ENCODE peak calls at places on chromosomes 3 and 15, in five cellular contexts. O is K562, E is IMR-90, Q is H1, R is HepG2. W is an unnamed sample.

GRCh38 chr3:56494679-56495322 is 26.5 kb upstream of the ERC2 start:
- DNase-seq in O (peak), E (peak), Q (peak), R (peak), W (peak)

GRCh38 chr15:95120595-95120994 is 889.2 kb downstream of the MCTP2 start:
- DNase-seq in O (no peak), E (no peak), Q (no peak), R (no peak), W (no peak)

GRCh38 chr15:25450163-25450562 is 11.3 kb upstream of the UBE3A start:
- DNase-seq in O (no peak), E (no peak), Q (no peak), R (no peak), W (no peak)

GRCh38 chr15:75861750-75862402 is 18.6 kb downstream of the UBE2Q2 start:
- DNase-seq in O (no peak), E (peak), Q (no peak), R (no peak), W (no peak)

GRCh38 chr3:62562596-62562995 is 189.2 kb upstream of the FEZF2 start:
- DNase-seq in O (no peak), E (peak), Q (no peak), R (no peak), W (no peak)

GRCh38 chr15:29822100-29822684 is at the start of gene TJP1:
- DNase-seq in O (peak), E (peak), Q (no peak), R (peak), W (peak)

GRCh38 chr15:95292790-95293450 is 1037.6 kb upstream of the NR2F2 start:
- DNase-seq in O (no peak), E (no peak), Q (no peak), R (no peak), W (no peak)

GRCh38 chr15:48395532-48396011 is 64.3 kb downstream of the DUT start:
- DNase-seq in O (no peak), E (peak), Q (no peak), R (no peak), W (no peak)

GRCh38 chr15:55003900-55004879 is 192.6 kb downstream of the RSL24D1 start:
- DNase-seq in O (no peak), E (no peak), Q (no peak), R (no peak), W (peak)

GRCh38 chr3:15204005-15204404 is 2.0 kb upstream of the CAPN7 start:
- DNase-seq in O (peak), E (peak), Q (no peak), R (peak), W (peak)

GRCh38 chr3:48084170-48084569 is 68.0 kb upstream of the MAP4 start:
- DNase-seq in O (no peak), E (no peak), Q (no peak), R (no peak), W (no peak)

GRCh38 chr15:31551323-31551722 is 224.7 kb downstream of the KLF13 start:
- DNase-seq in O (no peak), E (no peak), Q (no peak), R (no peak), W (no peak)
- TF ChIP-seq MAFK in O (no peak), E (no peak), Q (no peak), R (no peak), W (no peak)

DNA sequence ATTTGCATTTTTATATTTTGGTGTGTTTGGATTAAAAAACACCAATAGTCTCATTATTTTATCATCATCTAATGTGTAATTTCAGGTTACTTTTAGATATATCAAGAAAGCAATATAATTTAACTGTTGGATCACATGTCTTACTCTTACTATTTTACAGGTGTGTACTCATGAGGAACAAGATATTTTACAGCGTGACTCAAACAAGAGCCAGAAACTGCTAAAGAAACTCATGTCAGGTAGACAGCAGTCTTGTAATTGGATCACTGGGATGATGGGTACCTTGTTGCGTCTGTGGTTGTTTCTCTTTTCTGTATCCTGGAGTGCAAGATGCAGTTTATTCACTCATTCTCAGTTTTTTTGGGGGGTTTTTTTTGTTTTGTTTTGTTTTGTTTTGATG is 12.9 kb downstream of the TRIP4 start:
- DNase-seq in O (no peak), E (no peak), Q (no peak), R (no peak), W (no peak)
- TF ChIP-seq MAFK in O (no peak), E (no peak), Q (no peak), R (no peak), W (no peak)

GRCh38 chr15:40229956-40230355 is 8.9 kb upstream of the PAK6 start:
- DNase-seq in O (no peak), E (no peak), Q (no peak), R (no peak), W (no peak)

GRCh38 chr15:40232625-40233070 is 6.2 kb upstream of the PAK6 start:
- DNase-seq in O (no peak), E (peak), Q (no peak), R (no peak), W (no peak)

GRCh38 chr15:40234783-40235182 is 4.1 kb upstream of the PAK6 start:
- DNase-seq in O (no peak), E (no peak), Q (no peak), R (no peak), W (no peak)

GRCh38 chr15:40235201-40235890 is 3.5 kb upstream of the PAK6 start:
- DNase-seq in O (peak), E (no peak), Q (no peak), R (no peak), W (no peak)

GRCh38 chr15:40233727-40234577 is 4.9 kb upstream of the PAK6 start:
- DNase-seq in O (no peak), E (no peak), Q (no peak), R (no peak), W (no peak)
- TF ChIP-seq MAFK in O (no peak), E (no peak), Q (no peak), R (no peak), W (no peak)

GRCh38 chr15:91891788-91892187 is 38.3 kb downstream of the SLCO3A1 start:
- DNase-seq in O (no peak), E (no peak), Q (no peak), R (no peak), W (no peak)
- TF ChIP-seq MAFK in O (no peak), E (no peak), Q (no peak), R (no peak), W (no peak)

GRCh38 chr15:58839485-58839884 is 68.4 kb downstream of the MINDY2 start:
- DNase-seq in O (peak), E (peak), Q (no peak), R (peak), W (peak)
- TF ChIP-seq MAFK in O (no peak), E (no peak), Q (no peak), R (no peak), W (no peak)